ENCODE peak calls at places on chromosomes 4 and X, in six cellular contexts. A is CD8-positive, alpha-beta T cell; Y is astrocyte of the cerebellum; I is lung; Z is lower leg skin; F is OCI-LY7. U is an unnamed sample.

GRCh38 chr4:105215609-105216313 is 69.1 kb downstream of the TET2 start:
- DNase-seq in Y (no peak), Z (no peak), A (no peak), I (no peak), F (no peak), U (peak; percentile 21)

GRCh38 chr4:182145360-182145905 is 97.8 kb upstream of the TENM3 start:
- DNase-seq in A (no peak), Z (no peak), Y (no peak), F (no peak), I (no peak), U (no peak)

GRCh38 chrX:119693032-119693995 is at the start of gene SEPTIN6:
- DNase-seq in Z (peak; percentile 94), I (peak; percentile 57), F (peak; percentile 90), Y (peak; percentile 20), A (peak; percentile 63), U (peak; percentile 72)

GRCh38 chr4:26692014-26692726 is 108.3 kb downstream of the TBC1D19 start:
- DNase-seq in F (no peak), Z (no peak), I (no peak), A (no peak), Y (no peak), U (no peak)

GRCh38 chrX:34893741-34894140 is 48.9 kb upstream of the FAM47B start:
- DNase-seq in F (peak; percentile 0), I (no peak), A (no peak), Y (no peak), Z (no peak), U (no peak)

GRCh38 chr4:100631281-100631968 is 113.6 kb upstream of the EMCN start:
- DNase-seq in Z (no peak), F (no peak), A (no peak), Y (no peak), I (no peak), U (no peak)

GRCh38 chrX:13493659-13494058 is 75.7 kb upstream of the EGFL6 start:
- DNase-seq in F (no peak), Y (no peak), I (no peak), A (no peak), Z (no peak), U (no peak)

GRCh38 chrX:38887222-38887621 is 86.0 kb downstream of the MID1IP1 start:
- DNase-seq in I (no peak), A (no peak), F (no peak), Z (no peak), Y (no peak), U (no peak)

GRCh38 chrX:119410027-119410819 is 11.1 kb downstream of the SLC25A43 start:
- DNase-seq in A (no peak), Y (peak; percentile 86), F (no peak), Z (peak; percentile 88), I (peak; percentile 71), U (no peak)

GRCh38 chr4:184406915-184407314 is 67.4 kb downstream of the IRF2 start:
- DNase-seq in I (no peak), Z (no peak), Y (no peak), F (peak; percentile 21), A (no peak), U (no peak)

GRCh38 chrX:410296-410695 is 23.6 kb upstream of the PPP2R3B start:
- DNase-seq in F (no peak), A (no peak), I (no peak), Y (no peak), Z (no peak), U (no peak)

GRCh38 chrX:418927-419729 is 32.4 kb upstream of the PPP2R3B start:
- DNase-seq in I (no peak), Y (no peak), A (no peak), Z (no peak), F (no peak), U (no peak)

DNA sequence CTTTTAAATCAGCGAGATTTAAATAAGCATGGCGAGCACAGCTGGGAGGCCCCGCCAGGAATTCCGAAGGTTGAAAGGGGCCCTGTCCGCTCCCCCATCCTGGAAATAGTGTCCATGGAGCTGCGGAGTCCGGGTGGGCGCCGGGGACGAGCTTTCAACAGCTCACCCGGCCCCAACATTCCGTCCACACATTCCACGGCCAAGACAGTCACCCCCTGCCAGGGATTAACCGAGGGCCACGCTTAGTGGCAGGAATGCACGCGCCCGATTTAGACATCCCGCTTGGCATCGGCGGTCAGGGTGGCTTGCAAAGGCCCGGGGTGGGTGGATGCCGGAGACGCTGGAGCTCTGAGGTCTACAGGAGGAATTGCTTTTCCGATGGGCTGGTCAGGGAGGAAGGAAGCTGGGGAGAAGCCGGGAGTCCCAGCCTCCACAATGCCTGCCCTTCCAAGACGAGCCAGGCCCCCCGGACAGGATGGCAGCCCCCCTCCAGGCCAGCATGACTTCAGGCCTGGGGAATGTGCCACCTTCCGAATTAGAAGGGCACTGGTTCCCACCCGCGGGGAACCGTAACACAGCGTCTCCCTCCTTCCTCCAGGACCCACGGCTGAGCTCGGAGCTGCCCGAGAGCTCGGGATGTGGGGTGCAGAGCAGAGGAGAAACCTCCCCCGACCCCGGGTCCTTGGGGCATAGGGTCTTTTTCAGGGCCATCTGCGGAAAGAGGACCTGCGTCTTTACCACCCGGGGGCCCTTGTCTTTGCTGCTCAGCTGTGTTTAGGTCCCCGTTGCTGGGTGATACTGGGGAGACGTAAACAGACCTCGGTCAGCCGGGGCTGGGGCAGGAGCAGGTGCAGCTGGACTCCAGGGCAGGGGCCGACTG is 26.9 kb upstream of the PPP2R3B start:
- DNase-seq in F (no peak), Z (no peak), A (no peak), Y (no peak), I (no peak), U (no peak)
- TF ChIP-seq CTCF in F (no peak), Z (no peak), A (no peak), Y (peak; percentile 27), I (no peak), U (no peak)

GRCh38 chrX:8823698-8824097 is 22.5 kb upstream of the FAM9A start:
- DNase-seq in Y (no peak), F (no peak), A (no peak), I (no peak), Z (no peak), U (no peak)

GRCh38 chrX:8815460-8816065 is 14.4 kb upstream of the FAM9A start:
- DNase-seq in F (peak; percentile 39), Y (peak; percentile 31), I (no peak), Z (no peak), A (no peak), U (peak; percentile 24)

DNA sequence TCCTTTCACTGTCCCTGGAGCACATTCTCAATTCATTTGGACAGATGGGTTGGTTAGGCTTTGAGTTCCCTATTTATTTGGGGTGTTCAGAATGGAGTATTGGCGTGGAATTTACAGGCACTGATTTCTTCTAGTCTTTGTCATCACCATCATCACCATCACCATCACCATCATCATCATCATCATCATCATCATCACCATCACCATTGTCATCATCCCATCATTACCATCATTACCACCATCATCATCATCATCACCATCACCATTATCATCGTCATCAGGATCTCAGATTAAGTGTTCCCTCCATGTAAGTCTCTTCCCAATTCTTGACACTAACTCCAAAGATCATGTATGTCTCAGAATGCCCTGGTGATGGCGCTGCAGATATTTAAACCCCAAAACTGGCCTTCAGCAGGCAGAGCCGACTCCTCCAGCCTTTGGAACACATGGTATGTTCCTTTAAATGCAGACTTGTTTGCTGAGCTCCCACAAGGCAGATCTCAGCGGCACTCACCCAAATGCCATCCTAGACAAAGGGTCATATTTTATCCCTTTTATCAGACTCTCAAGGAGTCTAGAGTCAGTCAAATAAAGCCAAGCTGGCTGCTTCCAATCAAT is 19.8 kb upstream of the FAM9A start:
- DNase-seq in Y (no peak), F (no peak), I (no peak), Z (no peak), A (no peak), U (no peak)
- TF ChIP-seq CTCF in Y (peak; percentile 3), F (no peak), I (no peak), Z (no peak), A (no peak), U (no peak)

DNA sequence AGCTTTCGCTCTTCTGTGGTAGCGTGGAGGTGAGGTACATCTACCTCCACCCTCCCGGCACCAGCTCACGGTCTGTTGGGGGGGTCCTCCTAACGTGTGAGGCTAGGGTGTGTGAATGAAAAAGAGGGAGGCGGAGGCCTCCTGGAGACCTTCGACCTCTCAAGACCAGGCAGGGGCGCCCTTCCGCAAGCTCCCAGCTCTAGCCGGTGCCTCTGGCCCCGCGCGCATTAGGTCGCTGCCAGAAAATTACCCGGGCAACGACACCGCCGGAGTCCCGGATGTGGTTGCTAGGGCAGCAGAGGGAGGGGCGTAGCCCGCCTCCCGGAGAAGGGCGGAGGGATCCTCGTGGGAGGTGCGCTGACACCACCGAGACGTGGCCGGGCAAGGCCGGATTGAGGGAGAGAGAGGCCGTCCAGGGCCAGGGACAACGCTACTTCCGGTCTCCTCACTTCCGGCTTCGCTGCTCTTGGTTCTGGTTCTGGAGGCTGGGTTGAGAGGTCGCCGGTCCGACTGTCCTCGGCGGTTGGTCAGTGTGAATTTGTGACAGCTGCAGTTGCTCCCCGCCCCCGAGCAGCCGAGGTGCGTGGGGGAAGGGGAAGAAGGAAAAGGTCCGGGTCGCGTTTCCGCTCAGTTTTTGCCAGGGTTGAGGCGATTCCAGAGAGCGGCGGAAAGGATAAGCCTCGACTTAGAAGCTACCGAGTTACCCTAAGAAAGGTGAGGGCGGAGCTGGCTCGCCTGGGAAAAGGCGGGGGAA is at the start of the genes ARFIP1 and TIGD4:
- DNase-seq in F (peak; percentile 96), Y (peak; percentile 90), Z (peak; percentile 99), I (peak; percentile 98), A (peak; percentile 94), U (peak; percentile 91)
- TF ChIP-seq CTCF in F (peak; percentile 73), Y (peak; percentile 15), Z (no peak), I (no peak), A (no peak), U (peak; percentile 34)

DNA sequence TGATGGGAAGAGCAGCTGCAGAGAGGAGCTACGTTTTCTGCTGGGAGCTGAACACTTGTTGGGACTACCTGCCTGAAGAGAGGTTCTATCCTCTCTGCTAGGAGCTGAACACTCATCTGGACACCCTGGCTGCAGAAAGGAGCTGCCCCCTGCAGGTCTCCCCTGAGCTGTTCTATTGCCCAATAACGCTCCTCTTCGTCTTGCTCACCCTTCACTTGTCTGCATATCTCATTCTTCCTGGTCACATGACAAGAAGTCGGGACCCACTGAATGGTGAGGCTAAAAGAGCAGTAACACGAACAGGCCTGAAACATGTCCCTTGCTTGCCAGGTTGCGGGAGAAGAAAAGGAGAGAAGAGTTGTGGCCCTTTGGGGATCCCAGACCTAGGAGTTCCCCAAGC is 27.8 kb downstream of the NAA11 start:
- DNase-seq in Y (no peak), A (no peak), F (no peak), I (no peak), Z (no peak), U (no peak)
- TF ChIP-seq CTCF in Y (no peak), A (no peak), F (no peak), I (no peak), Z (no peak), U (no peak)

DNA sequence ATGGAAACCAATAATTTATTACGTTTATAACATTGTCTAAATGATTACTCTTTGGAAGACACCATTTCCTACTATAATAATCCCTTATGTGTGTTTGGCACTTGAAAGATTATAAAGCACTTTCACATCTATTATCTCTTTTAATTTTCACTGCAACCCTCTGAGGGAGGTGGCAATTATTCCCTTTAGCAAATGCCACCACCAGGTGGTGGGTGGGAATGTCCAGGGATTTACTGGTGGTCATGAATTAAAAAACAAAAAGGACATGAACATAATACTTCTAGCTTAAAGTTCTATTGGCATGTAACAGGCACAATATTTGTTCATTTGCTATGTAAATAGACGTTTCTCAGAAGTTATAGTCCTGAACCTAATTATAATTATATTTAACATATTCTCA is 1.2 kb upstream of the MGARP start:
- DNase-seq in A (no peak), Y (no peak), Z (no peak), I (no peak), F (no peak), U (no peak)
- TF ChIP-seq CTCF in A (no peak), Y (no peak), Z (no peak), I (no peak), F (peak; percentile 63), U (no peak)

GRCh38 chr4:127622923-127623754 is 9.6 kb upstream of the INTU start:
- DNase-seq in A (no peak), Y (no peak), Z (peak; percentile 86), F (no peak), I (no peak), U (peak; percentile 23)
- TF ChIP-seq CTCF in A (no peak), Y (peak; percentile 44), Z (no peak), F (no peak), I (no peak), U (no peak)

U was measured in GM20000.